ENCODE peak calls at places on chromosomes 2 and 18, in eight cellular contexts. J is activated CD4-positive, alpha-beta T cell treated with anti-CD3 and anti-CD28 coated beads, Interleukin-2, amount 50 U/mL, for 1 hour; Y is HuH-7; S is mesenchymal stem cell; L is LoVo; H is EL; R is esophagus muscularis mucosa; X is AG08395. F is an unnamed sample.

GRCh38 chr2:109410021-109410815 is 203.5 kb downstream of the SEPTIN10 start:
- DNase-seq in L (no peak), H (no peak), R (no peak), J (no peak), X (peak; percentile 73), S (no peak), Y (no peak), F (no peak)

GRCh38 chr2:189204322-189204941 is 24.9 kb upstream of the COL5A2 start:
- DNase-seq in Y (no peak), L (no peak), R (no peak), H (peak; percentile 45), J (no peak), S (peak; percentile 57), X (peak; percentile 45), F (peak; percentile 10)

GRCh38 chr2:219574509-219575311 is 2.6 kb downstream of the INHA start:
- DNase-seq in X (no peak), H (no peak), Y (no peak), J (no peak), R (no peak), L (no peak), S (no peak), F (no peak)

GRCh38 chr18:12064086-12064763 is 29.4 kb upstream of the ANKRD62 start:
- DNase-seq in X (no peak), S (no peak), Y (no peak), R (no peak), L (no peak), J (no peak), H (no peak), F (no peak)

GRCh38 chr2:72864500-72864899 is 22.7 kb upstream of the SPR start:
- DNase-seq in H (peak; percentile 35), Y (no peak), S (peak; percentile 17), L (no peak), J (no peak), R (no peak), X (peak; percentile 63), F (peak; percentile 59)

GRCh38 chr2:30992781-30993180 is 145.5 kb downstream of the GALNT14 start:
- DNase-seq in X (no peak), L (no peak), S (no peak), R (no peak), Y (no peak), H (no peak), J (no peak), F (no peak)

GRCh38 chr2:108607706-108608301 is 73.5 kb downstream of the LIMS1 start:
- DNase-seq in Y (no peak), L (no peak), J (peak; percentile 57), R (no peak), H (no peak), X (no peak), S (peak; percentile 64), F (peak; percentile 49)

GRCh38 chr2:54366487-54367280 is 89.4 kb upstream of the SPTBN1 start:
- DNase-seq in J (no peak), H (peak; percentile 8), Y (no peak), X (no peak), R (no peak), S (no peak), L (no peak), F (no peak)

GRCh38 chr2:12931211-12931844 is 214.6 kb downstream of the TRIB2 start:
- DNase-seq in S (peak; percentile 68), L (peak; percentile 23), Y (peak; percentile 50), X (peak; percentile 77), R (no peak), H (peak; percentile 50), J (no peak), F (peak; percentile 30)

GRCh38 chr2:24881158-24881557 is 38.9 kb downstream of the ADCY3 start:
- DNase-seq in Y (no peak), H (no peak), J (no peak), X (no peak), L (no peak), S (no peak), R (no peak), F (no peak)

GRCh38 chr2:138104071-138104470 is 139.8 kb downstream of the HNMT start:
- DNase-seq in X (no peak), H (no peak), L (no peak), Y (no peak), J (no peak), S (no peak), R (no peak), F (no peak)

GRCh38 chr18:76489081-76489480 is 6.0 kb downstream of the ZNF516 start:
- DNase-seq in Y (no peak), L (no peak), S (no peak), H (no peak), X (no peak), J (no peak), R (no peak), F (no peak)

GRCh38 chr18:10142496-10143160 is 228.8 kb downstream of the VAPA start:
- DNase-seq in S (peak; percentile 61), Y (no peak), H (peak; percentile 58), X (peak; percentile 84), R (no peak), J (no peak), L (no peak), F (no peak)

GRCh38 chr2:234641086-234641485 is 144.2 kb upstream of the ARL4C start:
- DNase-seq in Y (no peak), L (no peak), J (no peak), R (no peak), S (no peak), X (no peak), H (no peak), F (no peak)

GRCh38 chr18:78021196-78021595 is 771.5 kb downstream of the GALR1 start:
- DNase-seq in R (no peak), L (no peak), H (no peak), X (no peak), J (no peak), S (no peak), Y (no peak), F (no peak)

GRCh38 chr2:42036413-42036812 is 11.4 kb upstream of the PKDCC start:
- DNase-seq in J (no peak), S (no peak), Y (no peak), H (no peak), L (no peak), R (no peak), X (no peak), F (no peak)

GRCh38 chr2:95276888-95277245 is 2.6 kb downstream of the PROM2 start:
- DNase-seq in R (no peak), X (no peak), Y (no peak), S (no peak), H (no peak), J (no peak), L (no peak), F (no peak)

GRCh38 chr2:62216616-62217015 is 20.7 kb downstream of the B3GNT2 start:
- DNase-seq in X (peak; percentile 82), R (no peak), L (peak; percentile 8), H (peak; percentile 90), J (no peak), S (peak; percentile 95), Y (no peak), F (no peak)

GRCh38 chr2:225233234-225233633 is 166.3 kb upstream of the NYAP2 start:
- DNase-seq in L (no peak), X (peak; percentile 10), H (peak; percentile 68), R (no peak), S (no peak), J (no peak), Y (no peak), F (no peak)

GRCh38 chr18:36786686-36787085 is 42.1 kb downstream of the TPGS2 start:
- DNase-seq in H (peak; percentile 83), R (no peak), L (peak; percentile 3), Y (peak; percentile 17), X (peak; percentile 88), J (no peak), S (peak; percentile 65), F (no peak)

GRCh38 chr18:76679877-76680276 is 142.5 kb upstream of the ZNF236 start:
- DNase-seq in H (no peak), X (no peak), J (no peak), Y (no peak), S (no peak), R (no peak), L (no peak), F (no peak)

F was measured in GM13976.